ENCODE peak calls at places on chromosomes 12 and 14, in six cellular contexts. G is cardiac fibroblast, S is PC-9, I is testis, O is fibroblast of lung, Q is GM23338. C is an unnamed sample.

GRCh38 chr14:50363734-50364113 is 33.0 kb downstream of the CDKL1 start:
- DNase-seq in I (no peak), O (no peak), S (no peak), Q (no peak), G (peak; percentile 50), C (peak; percentile 52)

GRCh38 chr12:109098142-109098652 is 800 bp downstream of the UNG start:
- DNase-seq in G (peak; percentile 85), O (peak; percentile 73), S (no peak), I (no peak), Q (no peak), C (peak; percentile 76)

GRCh38 chr12:109656681-109657262 is 56.9 kb upstream of the FAM222A start:
- DNase-seq in S (no peak), G (no peak), Q (no peak), O (no peak), I (no peak), C (no peak)

GRCh38 chr14:95832012-95832411 is 44.6 kb upstream of the TUNAR start:
- DNase-seq in Q (peak; percentile 33), O (no peak), G (no peak), I (no peak), S (no peak), C (no peak)

GRCh38 chr14:22314183-22314820 is 274.7 kb downstream of the DAD1 start:
- DNase-seq in S (no peak), Q (peak; percentile 82), G (peak; percentile 61), I (peak; percentile 40), O (peak; percentile 46), C (peak; percentile 63)

GRCh38 chr14:72625689-72626088 is 268.2 kb downstream of the DPF3 start:
- DNase-seq in I (no peak), Q (no peak), G (no peak), S (no peak), O (no peak), C (no peak)

GRCh38 chr14:76956253-76957090 is 72.0 kb downstream of the IRF2BPL start:
- DNase-seq in S (peak; percentile 92), I (peak; percentile 92), Q (peak; percentile 98), O (peak; percentile 94), G (peak; percentile 96), C (peak; percentile 95)

GRCh38 chr14:95833429-95833828 is 43.2 kb upstream of the TUNAR start:
- DNase-seq in O (no peak), I (peak; percentile 51), G (no peak), S (no peak), Q (peak; percentile 24), C (no peak)

GRCh38 chr12:26327975-26328635 is 132.7 kb downstream of the SSPN start:
- DNase-seq in Q (no peak), O (no peak), I (no peak), S (no peak), G (no peak), C (no peak)

GRCh38 chr12:122106891-122107660 is 28.5 kb downstream of the MLXIP start:
- DNase-seq in I (no peak), G (no peak), O (peak; percentile 92), Q (no peak), S (no peak), C (no peak)

GRCh38 chr14:67566908-67567307 is 33.2 kb downstream of the PIGH start:
- DNase-seq in Q (no peak), G (peak; percentile 36), O (no peak), S (no peak), I (no peak), C (peak; percentile 23)

GRCh38 chr14:100027771-100028490 is 37.3 kb upstream of the EVL start:
- DNase-seq in S (no peak), Q (no peak), G (peak; percentile 39), I (no peak), O (peak; percentile 71), C (no peak)

GRCh38 chr14:77607741-77608302 is 8.6 kb downstream of the SPTLC2 start:
- DNase-seq in Q (peak; percentile 30), O (no peak), G (no peak), S (no peak), I (no peak), C (no peak)

GRCh38 chr12:62933871-62934798 is 815 bp downstream of the PPM1H start:
- DNase-seq in S (peak; percentile 40), I (peak; percentile 48), G (peak; percentile 23), Q (peak; percentile 68), O (peak; percentile 40), C (peak; percentile 17)

GRCh38 chr12:124391340-124392261 is 96.7 kb downstream of the RFLNA start:
- DNase-seq in O (peak; percentile 73), G (no peak), I (no peak), Q (no peak), S (peak; percentile 66), C (no peak)

GRCh38 chr14:52987042-52987441 is 36.2 kb upstream of the FERMT2 start:
- DNase-seq in O (no peak), S (no peak), G (no peak), I (no peak), Q (no peak), C (no peak)

GRCh38 chr14:37170237-37170636 is 2.2 kb downstream of the SLC25A21 start:
- DNase-seq in Q (no peak), G (no peak), S (no peak), I (no peak), O (no peak), C (no peak)

GRCh38 chr12:111850526-111850925 is 8.5 kb downstream of the MAPKAPK5 start:
- DNase-seq in O (no peak), S (no peak), Q (no peak), I (no peak), G (no peak), C (no peak)

GRCh38 chr14:97177016-97177415 is 379.8 kb downstream of the VRK1 start:
- DNase-seq in O (peak; percentile 12), Q (peak; percentile 64), G (no peak), I (no peak), S (no peak), C (no peak)

GRCh38 chr12:119176267-119177055 is 2.3 kb upstream of the HSPB8 start:
- DNase-seq in O (peak; percentile 95), S (peak; percentile 79), Q (peak; percentile 45), G (peak; percentile 91), I (peak; percentile 81), C (peak; percentile 90)

GRCh38 chr12:1277905-1278304 is 286.9 kb downstream of the ERC1 start:
- DNase-seq in G (no peak), I (no peak), O (no peak), S (no peak), Q (no peak), C (no peak)

GRCh38 chr14:74965770-74966153 is 10.4 kb upstream of the PGF start:
- DNase-seq in Q (no peak), I (no peak), S (no peak), G (peak; percentile 30), O (peak; percentile 66), C (peak; percentile 67)

GRCh38 chr12:62291888-62292760 is 31.9 kb downstream of the USP15 start:
- DNase-seq in S (no peak), Q (no peak), G (no peak), O (peak; percentile 63), I (no peak), C (no peak)

GRCh38 chr14:73715707-73716106 is 1.5 kb upstream of the PNMA1 start:
- DNase-seq in I (no peak), S (no peak), O (no peak), Q (no peak), G (no peak), C (no peak)

GRCh38 chr12:71810905-71811304 is 28.7 kb upstream of the TBC1D15 start:
- DNase-seq in G (no peak), S (peak; percentile 73), O (no peak), I (no peak), Q (no peak), C (no peak)

GRCh38 chr12:19740472-19741131 is 301.3 kb downstream of the AEBP2 start:
- DNase-seq in G (peak; percentile 58), S (no peak), Q (no peak), O (no peak), I (no peak), C (no peak)

GRCh38 chr12:56160160-56160763 is 2.1 kb downstream of the MYL6 start:
- DNase-seq in O (peak; percentile 37), I (no peak), S (no peak), Q (peak; percentile 59), G (peak; percentile 56), C (peak; percentile 64)

GRCh38 chr12:57620936-57621496 is 9.8 kb downstream of the ARHGEF25 start:
- DNase-seq in Q (peak; percentile 62), G (no peak), S (no peak), I (peak; percentile 34), O (no peak), C (no peak)
- H3K4me3 ChIP-seq in Q (peak overlapping the region; percentile 59), G (peak overlapping the region; percentile 37), S (no peak overlapping the region), I (peak overlapping the region; percentile 42), O (peak overlapping the region; percentile 36), C (peak overlapping the region; percentile 42)

DNA sequence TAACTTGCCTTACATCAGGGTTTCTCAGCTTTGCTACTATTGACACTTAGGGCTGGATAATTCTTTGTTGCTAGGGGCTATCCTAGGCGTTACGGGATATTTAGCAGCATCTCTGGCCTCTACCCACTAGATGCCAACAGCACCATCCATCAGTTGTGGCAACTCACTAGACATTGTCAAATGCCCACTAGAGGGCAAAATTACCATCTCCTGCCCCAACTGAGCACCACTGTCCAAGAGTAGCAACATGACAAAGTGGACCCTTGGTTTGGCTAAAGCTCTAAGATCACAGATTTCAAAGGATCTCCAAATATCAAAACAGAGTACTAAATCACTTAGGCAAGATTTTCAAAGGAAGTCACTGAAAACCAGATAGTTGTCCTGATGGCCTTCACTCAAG is 251.7 kb upstream of the TBX3 start:
- DNase-seq in O (no peak), S (no peak), I (no peak), Q (peak; percentile 16), G (no peak), C (no peak)
- TF ChIP-seq CTCF in O (peak; percentile 17), S (no peak), I (peak; percentile 8), Q (peak; percentile 33), G (peak; percentile 15), C (peak; percentile 13)

GRCh38 chr12:76637807-76638206 is 78.2 kb upstream of the OSBPL8 start:
- DNase-seq in I (no peak), Q (no peak), S (peak; percentile 53), O (peak; percentile 75), G (no peak), C (no peak)

GRCh38 chr12:76633415-76633814 is 73.8 kb upstream of the OSBPL8 start:
- DNase-seq in S (no peak), I (no peak), G (no peak), Q (no peak), O (no peak), C (no peak)

GRCh38 chr12:76639646-76640045 is 80.1 kb upstream of the OSBPL8 start:
- DNase-seq in G (no peak), S (no peak), I (no peak), Q (no peak), O (no peak), C (no peak)

GRCh38 chr12:76634074-76634570 is 74.6 kb upstream of the OSBPL8 start:
- DNase-seq in S (no peak), G (no peak), O (no peak), I (no peak), Q (peak; percentile 50), C (no peak)

GRCh38 chr12:76636141-76636692 is 76.6 kb upstream of the OSBPL8 start:
- DNase-seq in G (peak; percentile 17), S (peak; percentile 39), Q (peak; percentile 30), I (no peak), O (peak; percentile 61), C (peak; percentile 60)
- H3K4me3 ChIP-seq in G (no peak overlapping the region), S (no peak overlapping the region), Q (no peak overlapping the region), I (no peak overlapping the region), O (no peak overlapping the region), C (no peak overlapping the region)

DNA sequence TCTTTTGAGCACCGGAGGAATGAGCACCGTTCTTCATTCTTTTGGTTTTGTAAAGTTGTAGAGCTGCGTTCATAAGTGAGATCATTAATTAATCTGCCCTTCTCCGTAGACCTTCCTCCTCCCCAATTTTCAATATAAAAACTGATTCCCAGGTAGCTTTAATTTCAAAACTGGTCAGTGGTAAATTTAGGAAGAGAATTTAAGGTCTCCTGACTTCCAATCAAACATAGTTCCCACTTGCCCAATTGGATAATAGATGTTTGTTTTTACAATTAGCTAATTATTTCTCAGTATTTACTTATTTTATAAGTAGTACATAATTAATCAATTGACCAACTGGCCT is 27.2 kb upstream of the YBX3 start:
- DNase-seq in I (no peak), G (no peak), S (no peak), Q (no peak), O (no peak), C (no peak)
- TF ChIP-seq CTCF in I (no peak), G (no peak), S (peak; percentile 35), Q (no peak), O (no peak), C (no peak)